ENCODE peak calls at places on chromosomes 7 and 10, in four cellular contexts. Y, E, U and R are unnamed samples.

GRCh38 chr7:55538538-55538937 is 33.8 kb downstream of the VOPP1 start:
- DNase-seq in Y (no peak), E (peak), U (peak), R (no peak)

GRCh38 chr10:92240289-92241157 is 50.4 kb downstream of the CPEB3 start:
- DNase-seq in Y (peak), E (no peak), U (peak), R (peak)

GRCh38 chr7:47557317-47557985 is 24.5 kb downstream of the TNS3 start:
- DNase-seq in Y (no peak), E (no peak), U (peak), R (no peak)

GRCh38 chr7:44757311-44757710 is 8.7 kb downstream of the ZMIZ2 start:
- DNase-seq in Y (no peak), E (no peak), U (peak), R (no peak)

GRCh38 chr10:71143170-71143569 is 69.2 kb upstream of the UNC5B start:
- DNase-seq in Y (no peak), E (no peak), U (no peak), R (no peak)

GRCh38 chr10:65903620-65904019 is 1022.2 kb upstream of the LRRTM3 start:
- DNase-seq in Y (no peak), E (no peak), U (no peak), R (no peak)

GRCh38 chr7:128919241-128919640 is 8.7 kb upstream of the KCP start:
- DNase-seq in Y (no peak), E (no peak), U (no peak), R (no peak)

GRCh38 chr7:66265566-66265965 is 60.4 kb downstream of the TPST1 start:
- DNase-seq in Y (no peak), E (no peak), U (peak), R (no peak)

GRCh38 chr7:131835141-131835540 is 278.7 kb upstream of the PODXL start:
- DNase-seq in Y (no peak), E (no peak), U (no peak), R (no peak)

GRCh38 chr7:36021917-36022550 is 131.0 kb upstream of the EEPD1 start:
- DNase-seq in Y (no peak), E (no peak), U (no peak), R (no peak)

GRCh38 chr10:132528064-132528800 is 9.4 kb upstream of the INPP5A start:
- DNase-seq in Y (no peak), E (no peak), U (no peak), R (no peak)

GRCh38 chr10:871951-872403 is 59.5 kb downstream of the LARP4B start:
- DNase-seq in Y (no peak), E (no peak), U (no peak), R (no peak)

GRCh38 chr7:37283701-37284100 is 165.0 kb downstream of the ELMO1 start:
- DNase-seq in Y (no peak), E (no peak), U (no peak), R (no peak)

GRCh38 chr10:87054373-87055295 is 34.5 kb downstream of the FAM25A start:
- DNase-seq in Y (no peak), E (no peak), U (peak), R (no peak)

GRCh38 chr10:121096617-121097431 is 245.7 kb downstream of the WDR11 start:
- DNase-seq in Y (no peak), E (no peak), U (peak), R (no peak)

GRCh38 chr10:113222207-113222606 is 272.2 kb downstream of the TCF7L2 start:
- DNase-seq in Y (no peak), E (no peak), U (no peak), R (no peak)

GRCh38 chr10:29415876-29416275 is 127.0 kb downstream of the LYZL1 start:
- DNase-seq in Y (no peak), E (no peak), U (no peak), R (no peak)

GRCh38 chr7:1854521-1855395 is 184.7 kb downstream of the ELFN1 start:
- DNase-seq in Y (peak), E (no peak), U (no peak), R (no peak)

GRCh38 chr10:92750788-92751533 is 61.2 kb downstream of the HHEX start:
- DNase-seq in Y (no peak), E (no peak), U (peak), R (no peak)